ENCODE peak calls at places on chromosomes 11 and 22, in five cellular contexts. M, P, U, O and C are unnamed samples.

GRCh38 chr11:6655790-6656580 is at the start of gene DCHS1:
- DNase-seq in U (no peak), P (no peak), O (peak), M (no peak), C (no peak)

GRCh38 chr11:89327885-89328284 is 150.2 kb downstream of the TYR start:
- DNase-seq in O (no peak), M (no peak), P (no peak), U (no peak), C (peak)

GRCh38 chr11:75637998-75638397 is 30.8 kb downstream of the MAP6 start:
- DNase-seq in M (no peak), O (no peak), P (no peak), U (no peak), C (no peak)

GRCh38 chr11:39668640-39669039 is 1790.8 kb downstream of the LRRC4C start:
- DNase-seq in U (no peak), P (no peak), O (no peak), M (no peak), C (peak)

GRCh38 chr11:31645747-31646146 is 136.2 kb downstream of the ELP4 start:
- DNase-seq in M (peak), P (peak), U (no peak), O (no peak), C (peak)

GRCh38 chr11:70312401-70313357 is 42.2 kb downstream of the PPFIA1 start:
- DNase-seq in U (no peak), O (no peak), M (no peak), P (no peak), C (no peak)

GRCh38 chr11:6201486-6201885 is 2.5 kb downstream of the OR52W1 start:
- DNase-seq in O (no peak), M (peak), U (no peak), P (peak), C (no peak)

GRCh38 chr11:2302280-2302843 is 549 bp downstream of the TSPAN32 start:
- DNase-seq in P (no peak), M (no peak), U (no peak), O (no peak), C (no peak)

GRCh38 chr11:47234669-47235075 is 13.9 kb downstream of the ACP2 start:
- DNase-seq in P (peak), M (no peak), O (no peak), U (no peak), C (no peak)

GRCh38 chr11:7622731-7623130 is 50.6 kb downstream of the CYB5R2 start:
- DNase-seq in M (no peak), P (no peak), O (no peak), U (no peak), C (no peak)

GRCh38 chr22:29343313-29343805 is 27.9 kb upstream of the RASL10A start:
- DNase-seq in O (no peak), U (no peak), P (peak), M (peak), C (peak)

GRCh38 chr11:10728779-10729472 is 22.1 kb upstream of the CTR9 start:
- DNase-seq in O (no peak), P (peak), M (peak), U (no peak), C (no peak)

GRCh38 chr11:12001152-12001551 is 7.3 kb downstream of the DKK3 start:
- DNase-seq in M (no peak), O (no peak), P (no peak), U (no peak), C (no peak)

GRCh38 chr11:118304227-118304808 is at the start of gene CD3E:
- DNase-seq in O (no peak), M (no peak), U (peak), P (no peak), C (no peak)

GRCh38 chr11:11481371-11481770 is 128.3 kb upstream of the CSNK2A3 start:
- DNase-seq in P (no peak), O (no peak), U (no peak), M (no peak), C (no peak)

GRCh38 chr11:119491753-119492455 is 68.9 kb upstream of the THY1 start:
- DNase-seq in O (no peak), M (peak), U (no peak), P (peak), C (no peak)
- TF ChIP-seq CTCF in O (no peak), M (peak), U (peak), P (peak), C (peak)

DNA sequence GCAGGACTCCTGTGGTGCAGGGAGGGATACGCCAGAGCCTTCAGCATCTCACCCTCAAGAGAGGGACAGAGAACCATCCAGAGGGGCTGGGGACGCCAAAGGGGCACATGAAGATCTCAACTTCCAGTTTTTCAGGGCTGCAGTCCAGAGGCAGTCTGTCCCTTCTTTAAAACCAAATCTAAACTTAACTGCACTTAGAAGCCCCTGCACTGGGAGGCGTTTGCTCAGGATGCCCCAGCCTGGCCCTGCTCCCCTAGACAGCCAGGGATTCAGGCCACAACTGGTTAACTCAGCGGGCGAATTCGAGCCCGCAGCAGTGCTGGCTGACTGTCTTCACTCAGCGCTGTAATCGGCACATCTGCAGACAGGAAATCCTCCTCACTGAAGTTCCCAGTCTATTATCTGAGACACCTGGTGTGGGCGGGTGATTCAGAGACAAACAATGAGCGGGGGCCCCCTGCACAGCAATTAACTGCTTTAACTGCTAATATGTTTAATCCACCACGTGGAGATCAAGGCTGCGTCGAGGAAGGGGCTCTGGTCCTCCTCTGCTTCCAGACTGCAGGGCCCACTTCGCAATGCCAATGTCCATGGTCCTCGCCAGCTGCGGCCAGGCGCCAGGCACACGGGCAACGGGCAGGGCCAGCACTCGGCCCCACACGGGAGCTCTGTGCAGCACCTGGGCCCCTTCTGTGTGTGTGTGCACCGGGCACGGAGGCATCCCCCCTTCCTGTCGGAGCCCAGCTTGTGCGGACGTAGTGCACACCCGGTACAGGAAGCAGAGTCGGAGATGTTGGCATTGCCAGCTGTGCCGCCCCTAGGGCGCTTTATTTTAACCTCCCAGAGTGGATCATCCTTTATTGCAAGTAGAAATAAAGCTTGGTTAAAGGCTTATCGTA is 36.9 kb upstream of the GNB1L start:
- DNase-seq in O (no peak), U (peak), M (peak), P (peak), C (peak)
- TF ChIP-seq CTCF in O (no peak), U (peak), M (no peak), P (no peak), C (no peak)

GRCh38 chr11:63747006-63747405 is 21.6 kb downstream of the ZFTA start:
- DNase-seq in M (no peak), P (peak), O (no peak), U (no peak), C (peak)

GRCh38 chr11:63749624-63750023 is 19.0 kb downstream of the ZFTA start:
- DNase-seq in M (no peak), P (no peak), U (no peak), O (no peak), C (no peak)

DNA sequence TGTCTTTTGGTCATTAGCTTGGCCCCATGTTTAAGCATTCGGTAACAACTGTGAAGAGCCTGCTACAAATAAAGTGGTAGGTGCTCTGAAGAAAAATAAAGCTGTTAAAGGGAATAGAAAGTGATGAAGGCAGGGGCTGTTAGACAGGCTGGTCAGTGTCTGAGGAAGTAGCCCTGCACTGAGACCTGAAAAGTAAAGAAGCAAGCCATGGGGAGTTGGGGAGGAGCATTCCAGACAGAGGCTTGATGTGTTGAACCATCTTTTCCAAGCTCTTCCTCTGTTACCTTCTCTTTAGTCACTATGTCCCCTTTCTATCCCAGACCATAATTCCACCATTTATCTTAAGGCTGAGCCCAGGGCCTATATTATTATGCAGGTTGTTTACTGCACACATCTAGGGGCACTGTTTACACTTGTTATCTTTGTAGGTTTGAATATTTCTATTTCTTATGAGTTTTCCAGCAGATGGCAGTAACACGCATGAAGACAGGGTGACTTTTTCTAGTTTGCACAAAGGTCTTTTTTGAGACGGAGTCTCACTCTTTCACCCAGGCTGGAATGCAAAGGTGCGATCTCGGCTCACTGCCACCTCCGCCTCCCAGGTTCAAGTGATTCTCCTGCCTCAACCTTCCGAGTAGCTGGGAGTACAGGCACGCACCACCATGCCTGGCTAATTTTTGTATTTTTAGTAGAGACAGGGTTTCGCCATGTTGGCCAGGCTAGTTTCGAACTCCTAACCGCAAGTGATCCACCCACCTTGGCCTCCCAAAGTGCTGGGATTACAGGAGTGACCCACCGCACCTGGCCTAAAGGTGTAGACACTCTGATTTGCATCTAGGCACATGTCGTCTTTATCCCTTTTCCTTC is 23.0 kb downstream of the ZFTA start:
- DNase-seq in U (peak), M (no peak), O (no peak), P (peak), C (no peak)
- TF ChIP-seq CTCF in U (peak), M (peak), O (no peak), P (no peak), C (peak)

GRCh38 chr22:38824587-38824986 is 19.2 kb downstream of the NPTXR start:
- DNase-seq in M (peak), P (peak), U (peak), O (peak), C (peak)
- TF ChIP-seq CTCF in M (peak), P (peak), U (peak), O (no peak), C (peak)

GRCh38 chr22:32430352-32430751 is 18.3 kb upstream of the RTCB start:
- DNase-seq in O (no peak), P (no peak), M (no peak), U (no peak), C (no peak)

GRCh38 chr22:32421484-32421883 is 9.4 kb upstream of the RTCB start:
- DNase-seq in M (no peak), U (no peak), O (no peak), P (no peak), C (peak)

GRCh38 chr22:32422062-32422461 is 10.0 kb upstream of the RTCB start:
- DNase-seq in O (no peak), P (no peak), U (no peak), M (no peak), C (no peak)

GRCh38 chr22:32423664-32424063 is 11.6 kb upstream of the RTCB start:
- DNase-seq in U (no peak), P (no peak), M (no peak), O (no peak), C (no peak)

DNA sequence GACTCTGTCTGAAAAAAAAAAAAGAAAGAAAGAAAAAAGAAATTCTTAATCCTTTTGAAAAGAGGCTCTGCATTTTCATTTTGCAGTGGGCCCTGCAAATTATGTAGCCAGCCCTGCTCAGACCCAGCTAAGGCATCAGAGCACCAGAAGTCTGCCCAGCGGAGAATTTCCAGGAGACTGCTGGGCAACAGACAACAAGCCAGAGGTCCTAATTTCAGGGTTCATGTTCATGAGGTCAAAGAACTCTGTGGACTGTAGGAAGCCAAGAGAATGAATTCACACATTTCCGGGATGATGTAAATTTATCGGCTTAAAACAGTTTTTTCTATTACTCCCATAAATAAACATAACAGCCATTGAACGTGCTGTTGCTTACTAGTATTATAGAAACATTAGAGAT is 14.8 kb upstream of the RTCB start:
- DNase-seq in P (no peak), U (no peak), M (no peak), O (no peak), C (no peak)
- TF ChIP-seq CTCF in P (no peak), U (no peak), M (no peak), O (no peak), C (no peak)

DNA sequence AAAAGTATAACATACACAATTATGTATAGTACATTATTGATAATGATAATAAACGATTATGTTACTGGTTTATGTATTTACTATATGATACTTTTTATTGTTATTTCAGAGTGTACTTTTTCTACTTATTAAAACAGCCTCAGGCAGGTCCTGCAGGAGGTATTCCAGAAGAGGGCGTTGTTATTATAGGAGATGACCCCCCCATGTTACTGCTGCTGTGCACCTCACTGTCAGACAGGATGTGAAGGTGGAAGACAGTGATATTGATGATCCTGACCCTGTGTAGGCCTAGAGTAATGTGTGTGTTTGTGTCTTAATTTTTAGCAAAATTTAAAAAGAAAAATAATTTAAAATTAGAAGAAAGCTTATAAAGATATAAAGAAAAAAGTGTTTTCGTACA is 57.6 kb downstream of the REXO2 start:
- DNase-seq in P (no peak), U (no peak), M (no peak), O (no peak), C (no peak)
- TF ChIP-seq CTCF in P (no peak), U (peak), M (no peak), O (no peak), C (no peak)